ENCODE peak calls at places on chromosomes 11 and 22, in four cellular contexts. One of them, this sample, is unnamed.

GRCh38 chr22:27045103-27045940 is 387.9 kb downstream of the MIAT start:
- DNase-seq in stimulated activated CD8-positive, alpha-beta memory T cell treated with anti-CD3 and anti-CD28 coated beads, Interleukin-15, amount 100 ng/mL, for 48 hours: no peak
- DNase-seq in HT1080: peak; percentile 77
- DNase-seq in GDM1: no peak
- DNase-seq in this sample: peak; percentile 60

GRCh38 chr11:130383363-130384168 is 44.8 kb downstream of the ADAMTS8 start:
- DNase-seq in stimulated activated CD8-positive, alpha-beta memory T cell treated with anti-CD3 and anti-CD28 coated beads, Interleukin-15, amount 100 ng/mL, for 48 hours: no peak
- DNase-seq in GDM1: peak; percentile 8
- DNase-seq in HT1080: peak; percentile 95
- DNase-seq in this sample: peak; percentile 93

GRCh38 chr11:83265331-83265730 is 20.8 kb downstream of the CCDC90B start:
- DNase-seq in HT1080: no peak
- DNase-seq in stimulated activated CD8-positive, alpha-beta memory T cell treated with anti-CD3 and anti-CD28 coated beads, Interleukin-15, amount 100 ng/mL, for 48 hours: no peak
- DNase-seq in GDM1: no peak
- DNase-seq in this sample: no peak

GRCh38 chr11:132072880-132073213 is 702.4 kb downstream of the NTM start:
- DNase-seq in stimulated activated CD8-positive, alpha-beta memory T cell treated with anti-CD3 and anti-CD28 coated beads, Interleukin-15, amount 100 ng/mL, for 48 hours: no peak
- DNase-seq in GDM1: no peak
- DNase-seq in HT1080: no peak
- DNase-seq in this sample: no peak

GRCh38 chr22:47172771-47173534 is 410.5 kb downstream of the TBC1D22A start:
- DNase-seq in HT1080: no peak
- DNase-seq in stimulated activated CD8-positive, alpha-beta memory T cell treated with anti-CD3 and anti-CD28 coated beads, Interleukin-15, amount 100 ng/mL, for 48 hours: no peak
- DNase-seq in GDM1: no peak
- DNase-seq in this sample: no peak

GRCh38 chr11:112590778-112591177 is 330.1 kb upstream of the PLET1 start:
- DNase-seq in stimulated activated CD8-positive, alpha-beta memory T cell treated with anti-CD3 and anti-CD28 coated beads, Interleukin-15, amount 100 ng/mL, for 48 hours: no peak
- DNase-seq in HT1080: peak; percentile 49
- DNase-seq in GDM1: no peak
- DNase-seq in this sample: no peak

GRCh38 chr11:20056109-20057054 is 103.9 kb downstream of the DBX1 start:
- DNase-seq in stimulated activated CD8-positive, alpha-beta memory T cell treated with anti-CD3 and anti-CD28 coated beads, Interleukin-15, amount 100 ng/mL, for 48 hours: no peak
- DNase-seq in GDM1: no peak
- DNase-seq in HT1080: no peak
- DNase-seq in this sample: no peak

GRCh38 chr11:26847459-26847858 is 125.6 kb upstream of the SLC5A12 start:
- DNase-seq in stimulated activated CD8-positive, alpha-beta memory T cell treated with anti-CD3 and anti-CD28 coated beads, Interleukin-15, amount 100 ng/mL, for 48 hours: no peak
- DNase-seq in GDM1: no peak
- DNase-seq in HT1080: no peak
- DNase-seq in this sample: no peak

GRCh38 chr11:88779551-88779950 is 286.2 kb downstream of the GRM5 start:
- DNase-seq in HT1080: peak; percentile 87
- DNase-seq in GDM1: no peak
- DNase-seq in stimulated activated CD8-positive, alpha-beta memory T cell treated with anti-CD3 and anti-CD28 coated beads, Interleukin-15, amount 100 ng/mL, for 48 hours: no peak
- DNase-seq in this sample: peak; percentile 3

GRCh38 chr11:57213282-57214086 is 23.6 kb downstream of the APLNR start:
- DNase-seq in stimulated activated CD8-positive, alpha-beta memory T cell treated with anti-CD3 and anti-CD28 coated beads, Interleukin-15, amount 100 ng/mL, for 48 hours: no peak
- DNase-seq in GDM1: peak; percentile 11
- DNase-seq in HT1080: no peak
- DNase-seq in this sample: no peak

GRCh38 chr22:24827305-24827704 is 21.3 kb downstream of the SGSM1 start:
- DNase-seq in HT1080: no peak
- DNase-seq in stimulated activated CD8-positive, alpha-beta memory T cell treated with anti-CD3 and anti-CD28 coated beads, Interleukin-15, amount 100 ng/mL, for 48 hours: no peak
- DNase-seq in GDM1: no peak
- DNase-seq in this sample: no peak

GRCh38 chr11:131446657-131447056 is 76.2 kb downstream of the NTM start:
- DNase-seq in stimulated activated CD8-positive, alpha-beta memory T cell treated with anti-CD3 and anti-CD28 coated beads, Interleukin-15, amount 100 ng/mL, for 48 hours: no peak
- DNase-seq in HT1080: no peak
- DNase-seq in GDM1: no peak
- DNase-seq in this sample: no peak

GRCh38 chr22:41369089-41369745 is 12.5 kb upstream of the TEF start:
- DNase-seq in GDM1: no peak
- DNase-seq in stimulated activated CD8-positive, alpha-beta memory T cell treated with anti-CD3 and anti-CD28 coated beads, Interleukin-15, amount 100 ng/mL, for 48 hours: no peak
- DNase-seq in HT1080: no peak
- DNase-seq in this sample: no peak

GRCh38 chr22:47291565-47292495 is 529.4 kb downstream of the TBC1D22A start:
- DNase-seq in GDM1: no peak
- DNase-seq in stimulated activated CD8-positive, alpha-beta memory T cell treated with anti-CD3 and anti-CD28 coated beads, Interleukin-15, amount 100 ng/mL, for 48 hours: no peak
- DNase-seq in HT1080: no peak
- DNase-seq in this sample: no peak

GRCh38 chr11:103338621-103339484 is 229.6 kb downstream of the DYNC2H1 start:
- DNase-seq in GDM1: no peak
- DNase-seq in HT1080: peak; percentile 24
- DNase-seq in stimulated activated CD8-positive, alpha-beta memory T cell treated with anti-CD3 and anti-CD28 coated beads, Interleukin-15, amount 100 ng/mL, for 48 hours: no peak
- DNase-seq in this sample: peak; percentile 6

GRCh38 chr11:122215244-122215992 is 99.4 kb upstream of the BLID start:
- DNase-seq in HT1080: peak; percentile 67
- DNase-seq in GDM1: peak; percentile 3
- DNase-seq in stimulated activated CD8-positive, alpha-beta memory T cell treated with anti-CD3 and anti-CD28 coated beads, Interleukin-15, amount 100 ng/mL, for 48 hours: peak; percentile 2
- DNase-seq in this sample: peak; percentile 62

GRCh38 chr11:71244116-71244815 is 8.1 kb downstream of the SHANK2 start:
- DNase-seq in stimulated activated CD8-positive, alpha-beta memory T cell treated with anti-CD3 and anti-CD28 coated beads, Interleukin-15, amount 100 ng/mL, for 48 hours: no peak
- DNase-seq in GDM1: no peak
- DNase-seq in HT1080: no peak
- DNase-seq in this sample: no peak

This sample was measured in Caki2.